ENCODE peak calls at places on chromosome X, in ten cellular contexts. One of them, this sample, is unnamed.
A peak's percentile ranks its signal among the peaks of the same experiment; 100 is the strongest.

GRCh38 chrX:96705905-96706304 is 21.3 kb downstream of the DIAPH2 start:
- DNase-seq in esophagus muscularis mucosa: no peak
- DNase-seq in CD8-positive, alpha-beta T cell: no peak
- DNase-seq in left lung: no peak
- DNase-seq in vagina: no peak
- DNase-seq in kidney epithelial cell: no peak
- DNase-seq in fibroblast of lung: no peak
- DNase-seq in tibial artery: no peak
- DNase-seq in IMR-90: no peak
- DNase-seq in fibroblast of pulmonary artery: no peak
- DNase-seq in this sample: no peak

GRCh38 chrX:122303761-122304160 is 880.3 kb upstream of the GRIA3 start:
- DNase-seq in IMR-90: no peak
- DNase-seq in fibroblast of lung: no peak
- DNase-seq in fibroblast of pulmonary artery: no peak
- DNase-seq in kidney epithelial cell: no peak
- DNase-seq in esophagus muscularis mucosa: no peak
- DNase-seq in vagina: no peak
- DNase-seq in left lung: no peak
- DNase-seq in tibial artery: no peak
- DNase-seq in CD8-positive, alpha-beta T cell: no peak
- DNase-seq in this sample: no peak

GRCh38 chrX:110173192-110174175 is 144.4 kb downstream of the AMMECR1 start:
- DNase-seq in kidney epithelial cell: no peak
- DNase-seq in CD8-positive, alpha-beta T cell: no peak
- DNase-seq in IMR-90: peak; percentile 23
- DNase-seq in vagina: peak; percentile 70
- DNase-seq in tibial artery: no peak
- DNase-seq in fibroblast of lung: peak; percentile 18
- DNase-seq in fibroblast of pulmonary artery: no peak
- DNase-seq in left lung: no peak
- DNase-seq in esophagus muscularis mucosa: no peak
- DNase-seq in this sample: peak; percentile 42

GRCh38 chrX:154719132-154719675 is 31.7 kb downstream of the GAB3 start:
- DNase-seq in IMR-90: peak; percentile 85
- DNase-seq in vagina: no peak
- DNase-seq in tibial artery: no peak
- DNase-seq in kidney epithelial cell: no peak
- DNase-seq in left lung: no peak
- DNase-seq in CD8-positive, alpha-beta T cell: no peak
- DNase-seq in fibroblast of lung: peak; percentile 84
- DNase-seq in esophagus muscularis mucosa: no peak
- DNase-seq in fibroblast of pulmonary artery: peak; percentile 80
- DNase-seq in this sample: peak; percentile 90

GRCh38 chrX:71919436-71919835 is 8.8 kb downstream of the NHSL2 start:
- DNase-seq in tibial artery: no peak
- DNase-seq in CD8-positive, alpha-beta T cell: no peak
- DNase-seq in kidney epithelial cell: no peak
- DNase-seq in fibroblast of pulmonary artery: no peak
- DNase-seq in left lung: no peak
- DNase-seq in vagina: no peak
- DNase-seq in esophagus muscularis mucosa: no peak
- DNase-seq in IMR-90: peak; percentile 19
- DNase-seq in fibroblast of lung: peak; percentile 62
- DNase-seq in this sample: no peak

GRCh38 chrX:118839334-118839958 is 15.8 kb downstream of the ZCCHC12 start:
- DNase-seq in esophagus muscularis mucosa: no peak
- DNase-seq in IMR-90: peak; percentile 6
- DNase-seq in left lung: peak; percentile 84
- DNase-seq in CD8-positive, alpha-beta T cell: peak; percentile 40
- DNase-seq in fibroblast of pulmonary artery: peak; percentile 44
- DNase-seq in fibroblast of lung: peak; percentile 24
- DNase-seq in tibial artery: peak; percentile 78
- DNase-seq in kidney epithelial cell: no peak
- DNase-seq in vagina: no peak
- DNase-seq in this sample: peak; percentile 35

GRCh38 chrX:50211510-50211909 is 6.9 kb downstream of the CCNB3 start:
- DNase-seq in fibroblast of lung: no peak
- DNase-seq in CD8-positive, alpha-beta T cell: no peak
- DNase-seq in fibroblast of pulmonary artery: peak; percentile 31
- DNase-seq in tibial artery: no peak
- DNase-seq in esophagus muscularis mucosa: no peak
- DNase-seq in left lung: no peak
- DNase-seq in IMR-90: peak; percentile 4
- DNase-seq in vagina: no peak
- DNase-seq in kidney epithelial cell: no peak
- DNase-seq in this sample: peak; percentile 37

GRCh38 chrX:7146703-7147430 is 645 bp upstream of the STS start:
- DNase-seq in tibial artery: no peak
- DNase-seq in left lung: peak; percentile 39
- DNase-seq in fibroblast of lung: no peak
- DNase-seq in vagina: no peak
- DNase-seq in kidney epithelial cell: no peak
- DNase-seq in CD8-positive, alpha-beta T cell: no peak
- DNase-seq in esophagus muscularis mucosa: no peak
- DNase-seq in fibroblast of pulmonary artery: no peak
- DNase-seq in IMR-90: no peak
- DNase-seq in this sample: peak; percentile 38

GRCh38 chrX:150146271-150146888 is 208.1 kb upstream of the EOLA2 start:
- DNase-seq in left lung: no peak
- DNase-seq in kidney epithelial cell: no peak
- DNase-seq in tibial artery: no peak
- DNase-seq in fibroblast of pulmonary artery: no peak
- DNase-seq in vagina: peak; percentile 58
- DNase-seq in CD8-positive, alpha-beta T cell: no peak
- DNase-seq in esophagus muscularis mucosa: peak; percentile 10
- DNase-seq in IMR-90: no peak
- DNase-seq in fibroblast of lung: no peak
- DNase-seq in this sample: no peak

GRCh38 chrX:121165930-121166359 is 118.5 kb downstream of the GLUD2 start:
- DNase-seq in kidney epithelial cell: no peak
- DNase-seq in tibial artery: no peak
- DNase-seq in IMR-90: no peak
- DNase-seq in esophagus muscularis mucosa: no peak
- DNase-seq in vagina: no peak
- DNase-seq in fibroblast of pulmonary artery: peak; percentile 4
- DNase-seq in CD8-positive, alpha-beta T cell: no peak
- DNase-seq in left lung: no peak
- DNase-seq in fibroblast of lung: no peak
- DNase-seq in this sample: no peak

DNA sequence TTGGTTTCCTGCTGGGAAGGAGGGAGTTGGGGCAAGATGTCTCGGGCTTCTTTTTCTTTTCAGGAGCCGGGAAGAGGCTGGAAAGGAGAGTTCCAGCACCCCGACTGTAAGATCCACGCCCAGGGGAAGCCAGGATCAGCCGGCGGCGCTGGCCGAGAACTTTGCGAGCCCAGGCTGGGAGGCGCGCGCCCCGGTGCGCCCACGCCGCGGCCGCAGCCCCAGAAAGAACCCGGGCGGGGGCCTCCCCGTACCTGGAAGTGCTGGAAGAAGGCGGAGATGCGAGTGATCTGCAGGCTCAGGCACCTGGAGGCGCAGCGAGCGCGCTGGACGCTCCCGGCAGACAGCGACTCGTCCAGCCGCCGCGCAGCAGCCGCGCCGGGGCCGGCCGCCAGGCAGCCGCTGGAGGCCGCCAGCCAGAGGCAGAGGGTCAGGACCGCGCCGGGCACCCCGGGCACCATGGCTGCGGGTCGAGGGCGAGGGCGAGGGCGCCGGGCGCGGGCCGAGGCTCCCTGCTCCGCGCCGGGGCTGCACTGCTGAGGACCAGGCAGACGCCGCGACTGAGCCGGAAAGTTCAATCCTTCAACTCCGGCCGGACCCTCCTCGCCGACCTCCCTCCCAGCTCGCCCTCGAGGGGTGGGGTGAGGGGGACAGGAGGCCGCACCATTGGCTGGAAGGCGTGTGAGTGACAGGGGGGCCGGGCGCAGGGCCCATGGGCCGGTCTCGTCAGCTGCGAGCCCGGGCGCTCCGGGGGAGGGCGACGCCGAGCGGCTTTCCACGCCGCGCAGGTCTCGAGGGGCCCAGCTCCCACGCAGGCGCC is at the start of gene ANOS1:
- DNase-seq in left lung: peak; percentile 80
- DNase-seq in esophagus muscularis mucosa: no peak
- DNase-seq in tibial artery: no peak
- DNase-seq in fibroblast of pulmonary artery: peak; percentile 19
- DNase-seq in IMR-90: no peak
- DNase-seq in vagina: no peak
- DNase-seq in kidney epithelial cell: no peak
- DNase-seq in fibroblast of lung: peak; percentile 67
- DNase-seq in CD8-positive, alpha-beta T cell: no peak
- DNase-seq in this sample: no peak
- H3K4me3 ChIP-seq in left lung: peak within 1 kb of the TSS; percentile 40
- H3K4me3 ChIP-seq in esophagus muscularis mucosa: peak within 1 kb of the TSS; percentile 59
- H3K4me3 ChIP-seq in tibial artery: peak within 1 kb of the TSS; percentile 58
- H3K4me3 ChIP-seq in fibroblast of pulmonary artery: peak within 1 kb of the TSS; percentile 33
- H3K4me3 ChIP-seq in IMR-90: peak within 1 kb of the TSS; percentile 25
- H3K4me3 ChIP-seq in vagina: peak within 1 kb of the TSS; percentile 44
- H3K4me3 ChIP-seq in kidney epithelial cell: peak within 1 kb of the TSS; percentile 41
- H3K4me3 ChIP-seq in fibroblast of lung: no peak within 1 kb of the TSS
- H3K4me3 ChIP-seq in CD8-positive, alpha-beta T cell: no peak within 1 kb of the TSS
- H3K4me3 ChIP-seq in this sample: no peak within 1 kb of the TSS

GRCh38 chrX:106039920-106040319 is 1.4 kb upstream of the SERPINA7 start:
- DNase-seq in vagina: no peak
- DNase-seq in CD8-positive, alpha-beta T cell: no peak
- DNase-seq in esophagus muscularis mucosa: no peak
- DNase-seq in tibial artery: no peak
- DNase-seq in left lung: no peak
- DNase-seq in fibroblast of pulmonary artery: peak; percentile 8
- DNase-seq in kidney epithelial cell: no peak
- DNase-seq in fibroblast of lung: no peak
- DNase-seq in IMR-90: no peak
- DNase-seq in this sample: peak; percentile 1

GRCh38 chrX:106037835-106038473 is 573 bp downstream of the SERPINA7 start:
- DNase-seq in fibroblast of pulmonary artery: no peak
- DNase-seq in kidney epithelial cell: no peak
- DNase-seq in esophagus muscularis mucosa: no peak
- DNase-seq in left lung: no peak
- DNase-seq in vagina: no peak
- DNase-seq in fibroblast of lung: no peak
- DNase-seq in CD8-positive, alpha-beta T cell: no peak
- DNase-seq in tibial artery: no peak
- DNase-seq in IMR-90: no peak
- DNase-seq in this sample: no peak

GRCh38 chrX:106038625-106039024 is at the start of gene SERPINA7:
- DNase-seq in vagina: no peak
- DNase-seq in fibroblast of lung: no peak
- DNase-seq in fibroblast of pulmonary artery: no peak
- DNase-seq in tibial artery: no peak
- DNase-seq in CD8-positive, alpha-beta T cell: no peak
- DNase-seq in esophagus muscularis mucosa: no peak
- DNase-seq in IMR-90: no peak
- DNase-seq in left lung: no peak
- DNase-seq in kidney epithelial cell: no peak
- DNase-seq in this sample: no peak

GRCh38 chrX:106036716-106037115 is 1.8 kb downstream of the SERPINA7 start:
- DNase-seq in fibroblast of lung: no peak
- DNase-seq in left lung: no peak
- DNase-seq in IMR-90: no peak
- DNase-seq in CD8-positive, alpha-beta T cell: no peak
- DNase-seq in kidney epithelial cell: no peak
- DNase-seq in vagina: no peak
- DNase-seq in fibroblast of pulmonary artery: no peak
- DNase-seq in tibial artery: no peak
- DNase-seq in esophagus muscularis mucosa: no peak
- DNase-seq in this sample: no peak

DNA sequence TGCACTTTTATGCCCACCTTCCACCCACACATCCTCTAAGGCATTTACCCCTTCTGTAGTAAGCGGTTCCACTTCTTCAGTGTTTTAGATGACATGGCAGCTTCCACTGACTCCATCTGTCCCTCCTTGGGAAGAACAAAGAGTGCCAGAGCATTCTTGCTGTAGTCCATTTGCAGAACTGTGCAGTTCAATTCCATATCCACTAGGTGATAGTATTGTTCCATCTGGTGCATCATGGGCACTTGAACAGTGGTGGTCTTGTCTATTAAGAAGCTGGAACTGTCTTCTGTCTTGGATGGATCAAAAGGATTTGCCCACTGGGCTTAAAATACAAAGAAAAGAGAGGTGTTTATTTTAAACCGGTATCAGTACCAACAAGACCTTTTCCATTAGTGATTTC is 3.5 kb downstream of the SERPINA7 start:
- DNase-seq in left lung: no peak
- DNase-seq in CD8-positive, alpha-beta T cell: no peak
- DNase-seq in esophagus muscularis mucosa: no peak
- DNase-seq in tibial artery: no peak
- DNase-seq in fibroblast of lung: no peak
- DNase-seq in kidney epithelial cell: no peak
- DNase-seq in vagina: no peak
- DNase-seq in fibroblast of pulmonary artery: peak; percentile 9
- DNase-seq in IMR-90: no peak
- DNase-seq in this sample: no peak
- TF ChIP-seq CTCF in left lung: no peak
- TF ChIP-seq CTCF in CD8-positive, alpha-beta T cell: no peak
- TF ChIP-seq CTCF in esophagus muscularis mucosa: no peak
- TF ChIP-seq CTCF in tibial artery: no peak
- TF ChIP-seq CTCF in fibroblast of lung: no peak
- TF ChIP-seq CTCF in kidney epithelial cell: peak; percentile 28
- TF ChIP-seq CTCF in vagina: no peak
- TF ChIP-seq CTCF in fibroblast of pulmonary artery: peak; percentile 42
- TF ChIP-seq CTCF in IMR-90: no peak
- TF ChIP-seq CTCF in this sample: peak; percentile 28

DNA sequence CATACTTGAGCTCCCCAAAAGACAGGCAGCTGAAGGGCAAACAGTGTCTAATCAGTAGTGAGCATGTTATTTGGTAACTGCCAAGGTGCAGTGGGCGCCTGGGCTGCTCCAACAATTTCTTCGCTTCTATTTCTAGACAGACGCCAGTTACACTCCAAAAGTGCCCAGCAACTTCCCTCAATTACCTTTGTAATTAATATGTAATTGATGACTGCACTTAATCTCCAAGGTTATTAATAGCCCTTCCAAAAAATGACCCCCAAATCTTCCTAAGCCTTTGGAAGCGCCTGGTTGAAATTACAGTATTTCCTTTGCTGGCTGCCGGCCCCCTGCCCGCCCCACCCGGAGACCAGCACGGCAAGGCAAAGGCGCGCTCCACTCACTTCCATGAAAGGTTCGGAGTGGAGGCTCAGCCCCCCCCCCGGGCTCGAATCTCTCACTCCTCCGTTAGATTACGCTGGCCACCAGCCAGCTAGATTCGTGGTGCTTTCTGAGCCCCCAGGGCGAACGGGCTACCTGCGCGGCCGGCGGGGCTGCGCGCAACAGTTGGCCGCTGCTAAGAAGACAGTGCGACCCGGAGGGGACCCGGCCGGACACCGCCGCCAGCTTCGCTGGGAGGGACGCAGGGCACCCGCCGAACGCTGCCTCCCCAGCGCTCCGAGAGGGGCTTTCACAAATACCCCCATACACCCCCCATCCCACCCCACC is 1.9 kb downstream of the GPC4 start:
- DNase-seq in kidney epithelial cell: no peak
- DNase-seq in IMR-90: no peak
- DNase-seq in CD8-positive, alpha-beta T cell: no peak
- DNase-seq in fibroblast of pulmonary artery: no peak
- DNase-seq in esophagus muscularis mucosa: no peak
- DNase-seq in tibial artery: peak; percentile 18
- DNase-seq in left lung: no peak
- DNase-seq in vagina: no peak
- DNase-seq in fibroblast of lung: no peak
- DNase-seq in this sample: no peak
- H3K4me3 ChIP-seq in kidney epithelial cell: peak overlapping the region; percentile 63
- H3K4me3 ChIP-seq in IMR-90: peak overlapping the region; percentile 96
- H3K4me3 ChIP-seq in CD8-positive, alpha-beta T cell: no peak overlapping the region
- H3K4me3 ChIP-seq in fibroblast of pulmonary artery: no peak overlapping the region
- H3K4me3 ChIP-seq in esophagus muscularis mucosa: peak overlapping the region; percentile 67
- H3K4me3 ChIP-seq in tibial artery: peak overlapping the region; percentile 77
- H3K4me3 ChIP-seq in left lung: peak overlapping the region; percentile 42
- H3K4me3 ChIP-seq in vagina: peak overlapping the region; percentile 53
- H3K4me3 ChIP-seq in fibroblast of lung: no peak overlapping the region
- H3K4me3 ChIP-seq in this sample: peak overlapping the region; percentile 51

GRCh38 chrX:39688219-39688575 is 409.6 kb downstream of the BCOR start:
- DNase-seq in IMR-90: no peak
- DNase-seq in vagina: no peak
- DNase-seq in tibial artery: no peak
- DNase-seq in esophagus muscularis mucosa: no peak
- DNase-seq in left lung: no peak
- DNase-seq in fibroblast of lung: no peak
- DNase-seq in CD8-positive, alpha-beta T cell: no peak
- DNase-seq in kidney epithelial cell: no peak
- DNase-seq in fibroblast of pulmonary artery: no peak
- DNase-seq in this sample: no peak
- TF ChIP-seq CTCF in IMR-90: no peak
- TF ChIP-seq CTCF in vagina: no peak
- TF ChIP-seq CTCF in tibial artery: no peak
- TF ChIP-seq CTCF in esophagus muscularis mucosa: no peak
- TF ChIP-seq CTCF in left lung: no peak
- TF ChIP-seq CTCF in fibroblast of lung: no peak
- TF ChIP-seq CTCF in CD8-positive, alpha-beta T cell: no peak
- TF ChIP-seq CTCF in kidney epithelial cell: no peak
- TF ChIP-seq CTCF in fibroblast of pulmonary artery: no peak
- TF ChIP-seq CTCF in this sample: no peak